ENCODE peak calls at places on chromosomes 5 and 9, in five cellular contexts. One of them, this sample, is unnamed.

GRCh38 chr5:179323026-179323571 is 22.2 kb downstream of the ADAMTS2 start:
- DNase-seq in tibial nerve: peak; percentile 4
- DNase-seq in cardiac muscle cell: no peak
- DNase-seq in CD8-positive, alpha-beta memory T cell: no peak
- DNase-seq in BE2C: no peak
- DNase-seq in this sample: peak; percentile 26

GRCh38 chr5:50767588-50767987 is 101.2 kb downstream of the PARP8 start:
- DNase-seq in tibial nerve: no peak
- DNase-seq in CD8-positive, alpha-beta memory T cell: no peak
- DNase-seq in cardiac muscle cell: peak; percentile 15
- DNase-seq in BE2C: no peak
- DNase-seq in this sample: no peak

GRCh38 chr5:115116001-115116400 is 53.7 kb downstream of the TRIM36 start:
- DNase-seq in cardiac muscle cell: no peak
- DNase-seq in CD8-positive, alpha-beta memory T cell: no peak
- DNase-seq in tibial nerve: no peak
- DNase-seq in BE2C: peak; percentile 31
- DNase-seq in this sample: no peak

GRCh38 chr5:16160706-16161105 is 18.9 kb downstream of the MARCHF11 start:
- DNase-seq in BE2C: peak; percentile 64
- DNase-seq in CD8-positive, alpha-beta memory T cell: no peak
- DNase-seq in tibial nerve: no peak
- DNase-seq in cardiac muscle cell: peak; percentile 78
- DNase-seq in this sample: no peak

GRCh38 chr5:179697108-179697507 is 1.7 kb upstream of the CANX start:
- DNase-seq in CD8-positive, alpha-beta memory T cell: no peak
- DNase-seq in BE2C: no peak
- DNase-seq in tibial nerve: no peak
- DNase-seq in cardiac muscle cell: no peak
- DNase-seq in this sample: peak; percentile 4

GRCh38 chr9:23659346-23660006 is 166.6 kb downstream of the ELAVL2 start:
- DNase-seq in cardiac muscle cell: no peak
- DNase-seq in CD8-positive, alpha-beta memory T cell: no peak
- DNase-seq in tibial nerve: no peak
- DNase-seq in BE2C: no peak
- DNase-seq in this sample: no peak

GRCh38 chr9:109781541-109782197 is 1.7 kb downstream of the PALM2AKAP2 start:
- DNase-seq in tibial nerve: no peak
- DNase-seq in CD8-positive, alpha-beta memory T cell: no peak
- DNase-seq in BE2C: no peak
- DNase-seq in cardiac muscle cell: no peak
- DNase-seq in this sample: no peak

GRCh38 chr9:129595323-129595741 is 25.6 kb downstream of the C9orf50 start:
- DNase-seq in BE2C: no peak
- DNase-seq in tibial nerve: no peak
- DNase-seq in cardiac muscle cell: peak; percentile 38
- DNase-seq in CD8-positive, alpha-beta memory T cell: no peak
- DNase-seq in this sample: no peak

GRCh38 chr9:132162764-132163456 is 1.1 kb downstream of the NTNG2 start:
- DNase-seq in cardiac muscle cell: no peak
- DNase-seq in BE2C: no peak
- DNase-seq in CD8-positive, alpha-beta memory T cell: no peak
- DNase-seq in tibial nerve: no peak
- DNase-seq in this sample: no peak

GRCh38 chr9:134455010-134455409 is 128.8 kb downstream of the RXRA start:
- DNase-seq in CD8-positive, alpha-beta memory T cell: no peak
- DNase-seq in tibial nerve: no peak
- DNase-seq in cardiac muscle cell: no peak
- DNase-seq in BE2C: no peak
- DNase-seq in this sample: no peak

GRCh38 chr9:112487008-112487798 is 576 bp downstream of the KIAA1958 start:
- DNase-seq in CD8-positive, alpha-beta memory T cell: peak; percentile 70
- DNase-seq in tibial nerve: no peak
- DNase-seq in cardiac muscle cell: peak; percentile 53
- DNase-seq in BE2C: peak; percentile 80
- DNase-seq in this sample: peak; percentile 85

GRCh38 chr5:6586647-6587042 is 46.2 kb downstream of the NSUN2 start:
- DNase-seq in CD8-positive, alpha-beta memory T cell: no peak
- DNase-seq in cardiac muscle cell: no peak
- DNase-seq in tibial nerve: no peak
- DNase-seq in BE2C: no peak
- DNase-seq in this sample: no peak

GRCh38 chr9:37575511-37575914 is 667 bp downstream of the FBXO10 start:
- DNase-seq in CD8-positive, alpha-beta memory T cell: no peak
- DNase-seq in BE2C: no peak
- DNase-seq in cardiac muscle cell: peak; percentile 5
- DNase-seq in tibial nerve: no peak
- DNase-seq in this sample: no peak

GRCh38 chr5:95955996-95956899 is 5.4 kb downstream of the ELL2 start:
- DNase-seq in tibial nerve: no peak
- DNase-seq in cardiac muscle cell: peak; percentile 89
- DNase-seq in CD8-positive, alpha-beta memory T cell: no peak
- DNase-seq in BE2C: no peak
- DNase-seq in this sample: no peak

GRCh38 chr5:112240011-112240410 is 179.1 kb downstream of the EPB41L4A start:
- DNase-seq in tibial nerve: no peak
- DNase-seq in cardiac muscle cell: no peak
- DNase-seq in CD8-positive, alpha-beta memory T cell: no peak
- DNase-seq in BE2C: no peak
- DNase-seq in this sample: no peak

GRCh38 chr5:94562327-94562971 is 56.0 kb downstream of the KIAA0825 start:
- DNase-seq in tibial nerve: no peak
- DNase-seq in BE2C: no peak
- DNase-seq in CD8-positive, alpha-beta memory T cell: no peak
- DNase-seq in cardiac muscle cell: no peak
- DNase-seq in this sample: no peak

DNA sequence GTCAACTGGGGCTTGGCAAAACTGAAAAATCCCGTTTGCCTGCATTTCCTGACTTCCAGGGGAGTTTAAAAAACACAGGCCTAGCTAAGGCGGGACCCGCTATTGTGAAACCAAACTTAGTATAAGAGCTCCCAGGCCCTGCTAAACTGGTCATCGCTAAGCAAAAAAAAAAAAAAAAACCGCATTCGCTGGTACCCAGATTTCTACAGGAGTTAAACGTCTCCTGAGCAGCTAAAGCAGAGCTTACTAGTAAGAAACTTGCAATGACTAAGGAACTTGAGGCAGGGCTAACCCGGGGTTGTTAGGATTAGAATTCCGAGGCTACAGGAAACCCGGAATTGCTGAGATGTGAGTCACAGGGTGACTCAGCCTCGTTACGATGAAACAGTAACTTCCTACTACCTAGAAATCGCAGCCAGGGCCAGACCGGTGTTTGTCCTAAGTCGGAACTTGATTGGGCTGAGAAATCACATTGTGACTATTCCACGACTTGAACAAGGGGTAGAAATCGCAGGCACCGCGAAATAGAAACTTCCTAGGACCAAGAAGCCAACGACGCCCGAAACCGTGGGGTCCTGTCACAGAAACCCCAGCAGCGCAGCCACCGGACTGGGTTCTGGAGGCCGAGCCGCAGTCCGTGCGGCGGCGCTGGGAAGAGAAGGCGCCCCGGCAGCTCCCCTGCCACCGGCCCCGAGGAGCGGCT is 89.5 kb downstream of the ANXA2R start:
- DNase-seq in tibial nerve: peak; percentile 34
- DNase-seq in cardiac muscle cell: peak; percentile 99
- DNase-seq in CD8-positive, alpha-beta memory T cell: peak; percentile 61
- DNase-seq in BE2C: no peak
- DNase-seq in this sample: peak; percentile 72
- H3K4me3 ChIP-seq in tibial nerve: peak overlapping the region; percentile 61
- H3K4me3 ChIP-seq in cardiac muscle cell: no peak overlapping the region
- H3K4me3 ChIP-seq in CD8-positive, alpha-beta memory T cell: peak overlapping the region; percentile 97
- H3K4me3 ChIP-seq in BE2C: no peak overlapping the region
- H3K4me3 ChIP-seq in this sample: peak overlapping the region; percentile 56

DNA sequence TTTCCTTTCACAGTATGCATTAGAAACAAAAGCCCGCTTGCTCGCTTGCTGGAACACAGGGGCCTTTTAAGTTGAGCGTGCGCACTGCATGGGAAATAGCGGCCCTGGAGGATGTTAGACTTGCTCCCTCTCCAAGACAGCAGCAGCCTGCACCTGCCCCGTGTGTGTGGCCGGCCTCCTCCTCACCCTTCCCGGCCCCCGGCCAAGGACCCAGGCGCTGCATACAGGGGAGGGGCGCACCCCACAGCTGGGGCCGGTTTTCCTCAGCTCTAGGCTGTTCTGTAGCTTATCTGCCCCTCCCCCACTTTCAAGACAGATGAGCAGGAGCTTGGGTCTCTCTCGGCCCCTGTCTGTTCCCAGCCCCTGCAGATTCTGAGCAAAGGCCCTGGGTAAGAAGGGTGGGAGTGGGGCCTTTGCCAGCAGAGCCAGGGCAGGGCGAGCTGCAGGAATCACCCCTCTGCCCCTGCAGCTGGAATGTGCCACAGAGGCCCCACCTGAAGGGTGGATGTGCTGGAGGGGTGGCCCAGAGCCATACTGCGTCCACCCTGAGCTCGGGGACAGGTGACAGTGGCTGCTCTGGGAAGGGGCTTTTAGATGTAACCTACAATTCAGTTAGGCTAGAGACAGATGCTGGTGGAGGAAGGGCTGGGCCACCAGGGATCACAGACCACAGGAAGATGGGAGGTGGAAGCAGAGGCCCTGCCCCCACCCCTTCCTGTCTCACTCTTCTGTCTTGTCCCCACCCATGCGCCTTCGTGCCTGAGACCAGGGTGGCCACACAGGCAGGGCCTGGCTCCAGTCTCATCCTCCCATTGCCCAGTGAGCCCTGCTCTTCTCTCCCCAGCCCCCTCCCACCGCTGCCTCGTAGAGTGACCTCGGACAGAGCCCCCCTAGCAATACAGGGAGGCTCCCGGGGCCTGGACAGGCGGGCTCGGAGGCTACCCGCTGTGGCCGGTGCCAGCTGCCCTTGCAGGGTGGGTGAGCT is 132.4 kb downstream of the DAB2IP start:
- DNase-seq in tibial nerve: no peak
- DNase-seq in CD8-positive, alpha-beta memory T cell: peak; percentile 9
- DNase-seq in cardiac muscle cell: no peak
- DNase-seq in BE2C: peak; percentile 47
- DNase-seq in this sample: peak; percentile 36
- H3K36me3 ChIP-seq in tibial nerve: no peaks in the 10 kb centered on the region
- H3K36me3 ChIP-seq in CD8-positive, alpha-beta memory T cell: no peaks in the 10 kb centered on the region
- H3K36me3 ChIP-seq in cardiac muscle cell: peaks cover 25% of the 10 kb centered on the region
- H3K36me3 ChIP-seq in BE2C: peaks cover 32% of the 10 kb centered on the region
- H3K36me3 ChIP-seq in this sample: peaks cover 66% of the 10 kb centered on the region

GRCh38 chr5:142817961-142818431 is 47.8 kb downstream of the ARHGAP26 start:
- DNase-seq in cardiac muscle cell: peak; percentile 41
- DNase-seq in BE2C: no peak
- DNase-seq in tibial nerve: no peak
- DNase-seq in CD8-positive, alpha-beta memory T cell: no peak
- DNase-seq in this sample: peak; percentile 50
- H3K4me1 ChIP-seq in cardiac muscle cell: peaks cover 10% of the 10 kb centered on the region
- H3K4me1 ChIP-seq in BE2C: peaks cover 14% of the 10 kb centered on the region
- H3K4me1 ChIP-seq in tibial nerve: peaks cover 63% of the 10 kb centered on the region
- H3K4me1 ChIP-seq in CD8-positive, alpha-beta memory T cell: peaks cover 4% of the 10 kb centered on the region
- H3K4me1 ChIP-seq in this sample: peaks cover 79% of the 10 kb centered on the region

GRCh38 chr9:122214507-122214906 is 14.2 kb downstream of the LHX6 start:
- DNase-seq in CD8-positive, alpha-beta memory T cell: no peak
- DNase-seq in tibial nerve: no peak
- DNase-seq in BE2C: no peak
- DNase-seq in cardiac muscle cell: no peak
- DNase-seq in this sample: no peak
- H3K4me3 ChIP-seq in CD8-positive, alpha-beta memory T cell: no peak overlapping the region
- H3K4me3 ChIP-seq in tibial nerve: no peak overlapping the region
- H3K4me3 ChIP-seq in BE2C: peak overlapping the region; percentile 14
- H3K4me3 ChIP-seq in cardiac muscle cell: peak overlapping the region; percentile 30
- H3K4me3 ChIP-seq in this sample: peak overlapping the region; percentile 49

GRCh38 chr5:67129768-67130167 is 66.8 kb downstream of the CD180 start:
- DNase-seq in tibial nerve: no peak
- DNase-seq in CD8-positive, alpha-beta memory T cell: no peak
- DNase-seq in cardiac muscle cell: no peak
- DNase-seq in BE2C: no peak
- DNase-seq in this sample: no peak

GRCh38 chr5:67133217-67133616 is 63.4 kb downstream of the CD180 start:
- DNase-seq in cardiac muscle cell: no peak
- DNase-seq in tibial nerve: no peak
- DNase-seq in BE2C: no peak
- DNase-seq in CD8-positive, alpha-beta memory T cell: no peak
- DNase-seq in this sample: no peak

GRCh38 chr5:67133781-67134180 is 62.8 kb downstream of the CD180 start:
- DNase-seq in cardiac muscle cell: no peak
- DNase-seq in CD8-positive, alpha-beta memory T cell: no peak
- DNase-seq in BE2C: no peak
- DNase-seq in tibial nerve: no peak
- DNase-seq in this sample: no peak

GRCh38 chr5:67140413-67140812 is 56.2 kb downstream of the CD180 start:
- DNase-seq in cardiac muscle cell: no peak
- DNase-seq in BE2C: no peak
- DNase-seq in CD8-positive, alpha-beta memory T cell: no peak
- DNase-seq in tibial nerve: no peak
- DNase-seq in this sample: no peak

DNA sequence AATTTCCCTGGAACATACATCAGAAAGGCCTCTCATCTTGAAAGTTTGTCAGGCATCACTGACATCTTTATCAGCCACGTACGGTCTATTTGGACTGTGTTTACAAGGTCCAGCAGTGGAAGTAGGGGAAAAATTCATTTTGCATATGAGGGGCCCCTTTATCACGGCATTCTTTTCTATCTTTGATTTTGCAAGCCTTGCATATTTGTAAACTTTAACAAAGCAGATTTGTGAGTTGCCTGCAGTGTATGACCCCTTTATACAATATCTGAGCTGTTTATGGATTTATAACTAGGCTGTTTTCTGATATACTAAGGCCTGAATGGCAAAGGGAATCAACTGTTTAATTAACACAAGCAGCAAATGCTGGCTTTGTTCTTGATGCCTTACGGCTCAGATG is 61.2 kb downstream of the CD180 start:
- DNase-seq in CD8-positive, alpha-beta memory T cell: no peak
- DNase-seq in tibial nerve: no peak
- DNase-seq in BE2C: no peak
- DNase-seq in cardiac muscle cell: no peak
- DNase-seq in this sample: no peak
- H3K36me3 ChIP-seq in CD8-positive, alpha-beta memory T cell: peaks cover under 1% of the 10 kb centered on the region
- H3K36me3 ChIP-seq in tibial nerve: no peaks in the 10 kb centered on the region
- H3K36me3 ChIP-seq in BE2C: no peaks in the 10 kb centered on the region
- H3K36me3 ChIP-seq in cardiac muscle cell: peaks cover 47% of the 10 kb centered on the region
- H3K36me3 ChIP-seq in this sample: peaks cover 65% of the 10 kb centered on the region